ENCODE peak calls at places on chromosomes 13 and 19, in six cellular contexts. I is transverse colon, C is breast epithelium, K is GM12891, N is stomach, L is H1. S is an unnamed sample.

GRCh38 chr19:57587529-57587928 is 3.6 kb downstream of the ZIK1 start:
- DNase-seq in I (no peak), N (no peak), L (no peak), K (no peak), C (no peak), S (no peak)

GRCh38 chr19:40411125-40411842 is 1.9 kb downstream of the PRX start:
- DNase-seq in I (peak; percentile 40), N (no peak), C (peak; percentile 62), L (no peak), K (no peak), S (no peak)

GRCh38 chr19:4183967-4184717 is 1.7 kb downstream of the ANKRD24 start:
- DNase-seq in N (no peak), L (no peak), I (no peak), C (no peak), K (no peak), S (no peak)

GRCh38 chr13:41655997-41656396 is 198.6 kb downstream of the RGCC start:
- DNase-seq in K (no peak), I (no peak), N (no peak), L (no peak), C (no peak), S (no peak)

GRCh38 chr19:6677924-6678689 is 8.1 kb upstream of the TNFSF14 start:
- DNase-seq in N (no peak), C (no peak), K (no peak), I (no peak), L (peak; percentile 89), S (no peak)

GRCh38 chr13:60335531-60335930 is 61.5 kb upstream of the TDRD3 start:
- DNase-seq in C (no peak), K (no peak), N (no peak), L (no peak), I (no peak), S (peak; percentile 55)

GRCh38 chr19:47762615-47763308 is 15.7 kb upstream of the SELENOW start:
- DNase-seq in K (no peak), I (no peak), C (no peak), L (no peak), N (no peak), S (no peak)

GRCh38 chr19:38661996-38662395 is 14.5 kb downstream of the ACTN4 start:
- DNase-seq in I (peak; percentile 55), N (peak; percentile 69), L (no peak), C (peak; percentile 88), K (no peak), S (no peak)

GRCh38 chr13:42574435-42575311 is 721 bp downstream of the TNFSF11 start:
- DNase-seq in I (no peak), K (peak; percentile 63), C (no peak), L (no peak), N (no peak), S (no peak)

GRCh38 chr19:46913198-46913851 is 52.5 kb downstream of the ARHGAP35 start:
- DNase-seq in N (no peak), I (no peak), K (no peak), L (no peak), C (no peak), S (no peak)

GRCh38 chr19:19388568-19389555 is 16.6 kb upstream of the GATAD2A start:
- DNase-seq in K (no peak), C (no peak), L (no peak), N (no peak), I (no peak), S (no peak)

GRCh38 chr19:21127001-21127400 is 14.8 kb upstream of the ZNF431 start:
- DNase-seq in L (no peak), N (no peak), C (no peak), K (no peak), I (no peak), S (no peak)

GRCh38 chr13:55302568-55302967 is 1838.2 kb upstream of the PRR20A start:
- DNase-seq in I (no peak), C (no peak), K (no peak), L (no peak), N (no peak), S (no peak)

GRCh38 chr13:30133554-30133912 is 173.8 kb downstream of the KATNAL1 start:
- DNase-seq in C (no peak), I (peak; percentile 79), K (no peak), N (peak; percentile 88), L (no peak), S (no peak)

DNA sequence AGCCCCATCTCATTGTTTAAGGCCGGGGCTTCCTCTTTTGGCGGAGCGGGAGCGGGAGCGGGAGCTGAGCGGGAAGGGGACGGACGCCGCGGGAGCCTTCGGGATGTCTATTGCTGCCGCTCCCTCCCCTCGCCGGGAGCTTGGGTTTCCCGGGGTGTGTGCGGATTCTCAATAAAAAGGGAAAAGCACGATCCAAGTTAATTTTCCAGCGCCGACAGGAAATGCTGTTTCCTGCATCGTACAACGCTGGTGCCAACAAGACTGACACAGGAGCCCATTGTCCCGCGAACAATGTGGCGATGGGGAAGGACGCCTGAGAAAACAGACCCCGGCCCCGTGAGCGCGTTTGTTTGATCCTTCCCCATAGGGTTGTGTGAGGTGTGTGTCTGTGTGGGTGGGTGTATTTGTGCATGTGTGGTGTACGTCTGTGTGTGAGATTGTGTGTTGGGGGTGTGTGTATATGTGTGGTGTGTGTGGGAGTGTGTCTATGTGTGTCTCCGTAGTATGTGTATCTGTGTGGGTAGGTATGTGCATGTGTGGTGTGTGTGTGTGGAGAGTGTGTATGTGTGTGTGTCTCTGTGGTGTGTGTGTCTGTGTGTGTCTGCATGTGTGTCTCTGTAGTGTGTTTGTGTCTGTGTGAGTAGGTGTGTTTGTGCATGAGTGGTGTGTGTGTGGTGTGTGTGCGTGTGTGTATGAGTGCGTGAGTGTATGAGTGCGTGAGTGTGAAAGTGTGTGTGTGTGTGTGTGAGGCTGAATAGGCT is 36.4 kb upstream of the FLT1 start:
- DNase-seq in L (peak; percentile 81), K (no peak), C (no peak), I (peak; percentile 48), N (peak; percentile 27), S (no peak)
- TF ChIP-seq POLR2AphosphoS5 in L (no peak), K (no peak), C (no peak), I (no peak), N (no peak), S (no peak)

GRCh38 chr19:35713904-35714440 is 3.8 kb upstream of the KMT2B start:
- DNase-seq in N (no peak), L (no peak), I (no peak), K (no peak), C (no peak), S (no peak)

GRCh38 chr19:35716735-35716984 is 1.1 kb upstream of the KMT2B start:
- DNase-seq in L (no peak), N (no peak), I (no peak), K (no peak), C (no peak), S (no peak)

GRCh38 chr19:35715981-35716734 is 1.6 kb upstream of the KMT2B start:
- DNase-seq in C (no peak), N (peak; percentile 66), I (no peak), K (no peak), L (peak; percentile 87), S (no peak)

GRCh38 chr19:35714601-35715354 is 3.0 kb upstream of the KMT2B start:
- DNase-seq in K (no peak), I (no peak), C (no peak), L (no peak), N (no peak), S (no peak)

GRCh38 chr19:35715355-35715809 is 2.4 kb upstream of the KMT2B start:
- DNase-seq in N (no peak), I (no peak), L (no peak), C (no peak), K (no peak), S (no peak)
- TF ChIP-seq POLR2AphosphoS5 in N (no peak), I (no peak), L (no peak), C (no peak), K (no peak), S (no peak)

GRCh38 chr13:32426191-32426980 is 1.5 kb downstream of the N4BP2L1 start:
- DNase-seq in C (no peak), I (peak; percentile 25), K (no peak), L (no peak), N (no peak), S (no peak)
- TF ChIP-seq POLR2AphosphoS5 in C (no peak), I (no peak), K (peak; percentile 11), L (no peak), N (no peak), S (no peak)

DNA sequence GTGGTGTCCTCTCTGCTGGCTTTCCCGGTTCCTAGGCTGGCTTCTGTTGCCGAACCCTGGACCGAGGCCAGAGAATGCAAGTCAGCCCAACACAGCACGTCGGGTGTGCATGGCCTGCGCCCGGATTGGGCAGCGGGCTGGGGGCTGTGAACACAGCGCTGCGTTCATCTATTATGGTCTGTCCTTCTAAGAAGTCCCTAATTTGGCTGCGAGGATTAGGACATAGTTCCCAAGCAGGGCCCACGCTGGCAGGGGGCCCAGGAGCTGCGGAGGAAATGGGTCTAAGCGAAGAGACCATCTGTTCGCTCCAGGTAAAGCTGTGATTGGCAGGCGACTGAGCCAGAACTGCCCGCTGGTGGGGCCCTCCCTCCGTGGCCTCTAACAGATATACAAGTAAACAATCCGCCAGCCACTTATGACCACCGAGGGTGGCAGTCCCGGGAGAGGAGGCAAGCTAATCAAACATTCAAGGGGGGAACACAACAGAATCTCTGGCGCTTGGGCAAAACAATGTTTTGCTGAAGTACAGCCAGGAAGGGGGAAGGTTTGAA is 6.0 kb downstream of the SYCE2 start:
- DNase-seq in I (peak; percentile 66), L (peak; percentile 70), N (peak; percentile 77), C (peak; percentile 85), K (no peak), S (no peak)
- TF ChIP-seq POLR2AphosphoS5 in I (peak; percentile 12), L (no peak), N (peak; percentile 58), C (peak; percentile 30), K (no peak), S (no peak)

GRCh38 chr13:91184244-91184926 is 163.1 kb upstream of the MIR17HG start:
- DNase-seq in C (no peak), I (no peak), N (no peak), K (no peak), L (no peak), S (no peak)
- TF ChIP-seq POLR2AphosphoS5 in C (no peak), I (no peak), N (no peak), K (no peak), L (no peak), S (no peak)